ENCODE peak calls at places on chromosomes 12 and 14, in nine cellular contexts. K, M, G, D, Y, E, J, B and O are unnamed samples.

GRCh38 chr14:32883189-32883588 is 55.5 kb upstream of the NPAS3 start:
- DNase-seq in K (no peak), D (no peak), Y (no peak), M (no peak), G (no peak), B (no peak), J (peak), E (no peak), O (no peak)

GRCh38 chr12:85059594-85059993 is 23.4 kb downstream of the LRRIQ1 start:
- DNase-seq in J (no peak), D (no peak), B (no peak), Y (no peak), E (no peak), G (no peak), K (no peak), M (no peak), O (no peak)

GRCh38 chr14:94933411-94933964 is 163.6 kb upstream of the GSC start:
- DNase-seq in J (no peak), Y (no peak), G (no peak), K (no peak), B (no peak), M (peak), D (peak), E (no peak), O (no peak)

GRCh38 chr14:34688470-34689206 is 25.8 kb downstream of the CFL2 start:
- DNase-seq in D (no peak), G (no peak), M (no peak), Y (no peak), B (no peak), K (no peak), E (no peak), J (no peak), O (no peak)

GRCh38 chr12:119711693-119712092 is 43.8 kb downstream of the PRKAB1 start:
- DNase-seq in E (no peak), Y (no peak), G (no peak), K (no peak), J (no peak), B (no peak), M (no peak), D (no peak), O (no peak)

GRCh38 chr14:33363687-33364086 is 425.0 kb downstream of the NPAS3 start:
- DNase-seq in G (no peak), D (no peak), Y (no peak), M (peak), B (no peak), K (no peak), E (no peak), J (no peak), O (no peak)

GRCh38 chr12:117444781-117445180 is 83.4 kb upstream of the NOS1 start:
- DNase-seq in D (no peak), Y (no peak), G (no peak), M (no peak), J (no peak), K (no peak), E (no peak), B (no peak), O (no peak)

GRCh38 chr14:93107383-93107782 is 8.3 kb downstream of the ITPK1 start:
- DNase-seq in B (no peak), K (no peak), J (no peak), D (no peak), E (no peak), M (no peak), G (no peak), Y (no peak), O (no peak)

GRCh38 chr12:21819678-21820077 is 45.2 kb upstream of the KCNJ8 start:
- DNase-seq in K (no peak), B (no peak), E (no peak), J (peak), D (peak), Y (no peak), M (peak), G (no peak), O (no peak)

GRCh38 chr14:55153951-55154350 is 24.9 kb downstream of the LGALS3 start:
- DNase-seq in B (no peak), K (no peak), J (no peak), E (no peak), D (no peak), G (no peak), M (no peak), Y (peak), O (no peak)

GRCh38 chr12:64090047-64090446 is 132.0 kb downstream of the KICS2 start:
- DNase-seq in K (no peak), Y (no peak), E (no peak), D (no peak), J (no peak), G (no peak), B (no peak), M (no peak), O (no peak)

GRCh38 chr12:111488271-111488670 is 82.5 kb downstream of the SH2B3 start:
- DNase-seq in G (peak), E (peak), J (peak), K (no peak), Y (no peak), M (no peak), B (no peak), D (no peak), O (no peak)

GRCh38 chr14:99546230-99546879 is 57.7 kb downstream of the CCDC85C start:
- DNase-seq in K (no peak), E (no peak), B (no peak), J (no peak), M (no peak), Y (no peak), G (no peak), D (no peak), O (no peak)

GRCh38 chr14:103207404-103208072 is 84.3 kb downstream of the TNFAIP2 start:
- DNase-seq in E (peak), K (no peak), J (no peak), Y (peak), B (no peak), D (peak), M (peak), G (peak), O (peak)

GRCh38 chr14:29911815-29912214 is 15.8 kb downstream of the PRKD1 start:
- DNase-seq in E (no peak), Y (no peak), K (no peak), D (no peak), G (no peak), M (no peak), J (no peak), B (no peak), O (no peak)

GRCh38 chr12:109951751-109952150 is 44.4 kb downstream of the GIT2 start:
- DNase-seq in J (peak), G (peak), K (no peak), B (no peak), D (peak), E (peak), M (peak), Y (peak), O (no peak)

GRCh38 chr12:26935636-26936378 is 2.0 kb downstream of the INTS13 start:
- DNase-seq in M (no peak), K (no peak), G (no peak), E (no peak), B (no peak), Y (no peak), J (no peak), D (no peak), O (no peak)

GRCh38 chr12:45502481-45502880 is 227.0 kb upstream of the ARID2 start:
- DNase-seq in J (no peak), Y (no peak), M (no peak), K (no peak), B (no peak), E (no peak), G (no peak), D (no peak), O (no peak)

GRCh38 chr12:121522962-121523361 is 57.9 kb downstream of the KDM2B start:
- DNase-seq in K (no peak), M (no peak), G (no peak), J (peak), D (no peak), E (no peak), Y (no peak), B (no peak), O (no peak)

GRCh38 chr14:67643671-67644070 is 24.0 kb downstream of the ARG2 start:
- DNase-seq in B (no peak), G (no peak), K (no peak), J (no peak), M (no peak), Y (no peak), D (no peak), E (no peak), O (no peak)

GRCh38 chr12:87660987-87661769 is 368.0 kb downstream of the C12orf50 start:
- DNase-seq in J (no peak), K (no peak), G (no peak), M (no peak), Y (no peak), D (no peak), B (no peak), E (no peak), O (no peak)

GRCh38 chr12:62642509-62642908 is 175.9 kb downstream of the MON2 start:
- DNase-seq in Y (no peak), J (no peak), M (no peak), B (no peak), E (no peak), K (no peak), G (no peak), D (no peak), O (no peak)

GRCh38 chr12:114918535-114919233 is 234.7 kb upstream of the TBX3 start:
- DNase-seq in M (peak), B (no peak), K (no peak), D (peak), J (peak), E (no peak), Y (no peak), G (no peak), O (no peak)

GRCh38 chr12:131716282-131716681 is 5.4 kb downstream of the SFSWAP start:
- DNase-seq in E (no peak), Y (no peak), M (no peak), D (no peak), G (no peak), K (no peak), J (no peak), B (no peak), O (no peak)

GRCh38 chr14:67186789-67187188 is 2.5 kb upstream of the GARIN2 start:
- DNase-seq in G (no peak), B (no peak), M (peak), J (no peak), Y (no peak), E (no peak), K (no peak), D (peak), O (no peak)

GRCh38 chr12:125140918-125141573 is 75.8 kb downstream of the AACS start:
- DNase-seq in D (peak), J (peak), E (no peak), M (peak), Y (no peak), B (no peak), G (no peak), K (no peak), O (no peak)

GRCh38 chr12:15613981-15614380 is 175.2 kb downstream of the EPS8 start:
- DNase-seq in G (no peak), J (peak), E (no peak), M (peak), K (no peak), D (peak), B (no peak), Y (no peak), O (no peak)

GRCh38 chr12:11822071-11822818 is 172.8 kb downstream of the ETV6 start:
- DNase-seq in K (peak), J (peak), E (no peak), B (no peak), D (peak), G (no peak), Y (no peak), M (peak), O (no peak)

GRCh38 chr12:112798019-112798760 is 6.6 kb downstream of the RPH3A start:
- DNase-seq in Y (peak), B (no peak), M (no peak), E (no peak), D (no peak), G (no peak), J (no peak), K (no peak), O (no peak)

GRCh38 chr12:44626883-44627282 is 249.2 kb downstream of the NELL2 start:
- DNase-seq in E (no peak), Y (no peak), B (no peak), J (no peak), K (no peak), D (no peak), M (no peak), G (no peak), O (no peak)

GRCh38 chr12:52527121-52527800 is 7.1 kb upstream of the KRT5 start:
- DNase-seq in G (no peak), D (no peak), Y (no peak), J (no peak), E (no peak), M (no peak), B (no peak), K (no peak), O (peak)